ENCODE peak calls at places on chromosomes 6 and 20, in seven cellular contexts. Z is GM23338; J is uterus; T is fibroblast of the aortic adventitia; G is IMR-90; W is CD8-positive, alpha-beta T cell; V is AG04450. C is an unnamed sample.

GRCh38 chr6:145830612-145831011 is 16.0 kb upstream of the FBXO30 start:
- DNase-seq in G (no peak), J (no peak), T (no peak), V (no peak), Z (no peak), W (no peak), C (no peak)

GRCh38 chr6:113995632-113996031 is 24.7 kb upstream of the HDAC2 start:
- DNase-seq in T (peak), G (peak), J (no peak), V (peak), W (no peak), Z (peak), C (peak)

GRCh38 chr20:51923611-51924010 is 121.3 kb upstream of the SALL4 start:
- DNase-seq in W (no peak), J (no peak), G (no peak), Z (no peak), T (no peak), V (no peak), C (no peak)

GRCh38 chr20:10286356-10286755 is 67.7 kb downstream of the SNAP25 start:
- DNase-seq in V (no peak), J (no peak), T (no peak), G (no peak), Z (no peak), W (no peak), C (no peak)

GRCh38 chr6:132971676-132972075 is 157.3 kb downstream of the RPS12 start:
- DNase-seq in T (no peak), J (no peak), G (no peak), V (no peak), Z (no peak), W (no peak), C (no peak)

GRCh38 chr6:63533952-63534351 is 38.3 kb upstream of the LOC128125822 start:
- DNase-seq in W (no peak), V (no peak), G (no peak), Z (no peak), J (no peak), T (no peak), C (no peak)

GRCh38 chr6:14726816-14727493 is 518.9 kb upstream of the JARID2 start:
- DNase-seq in V (no peak), T (no peak), G (peak), Z (no peak), J (no peak), W (no peak), C (no peak)

GRCh38 chr20:36579996-36580545 is 6.7 kb downstream of the TGIF2 start:
- DNase-seq in G (peak), V (no peak), T (peak), Z (no peak), W (no peak), J (peak), C (no peak)

GRCh38 chr20:41142914-41143313 is 5.6 kb downstream of the PLCG1 start:
- DNase-seq in G (no peak), J (no peak), W (peak), Z (no peak), V (no peak), T (no peak), C (no peak)

GRCh38 chr6:16244869-16245451 is 6.6 kb downstream of the GMPR start:
- DNase-seq in W (no peak), T (peak), V (no peak), Z (no peak), G (peak), J (no peak), C (no peak)

GRCh38 chr6:149905371-149905910 is 7.5 kb upstream of the RAET1E start:
- DNase-seq in J (no peak), W (no peak), T (no peak), V (no peak), G (no peak), Z (no peak), C (no peak)

GRCh38 chr6:15776458-15776980 is 113.7 kb upstream of the DTNBP1 start:
- DNase-seq in Z (no peak), G (no peak), T (no peak), W (no peak), J (no peak), V (no peak), C (no peak)

GRCh38 chr6:53645850-53646249 is 19.7 kb downstream of the KLHL31 start:
- DNase-seq in W (no peak), Z (no peak), J (no peak), V (no peak), G (no peak), T (no peak), C (no peak)

GRCh38 chr6:166954118-166954713 is 2.1 kb downstream of the RNASET2 start:
- DNase-seq in Z (no peak), G (no peak), V (no peak), W (no peak), T (no peak), J (no peak), C (no peak)

GRCh38 chr20:41138527-41139226 is 1.3 kb downstream of the PLCG1 start:
- DNase-seq in V (no peak), W (peak), Z (peak), T (peak), J (no peak), G (peak), C (no peak)

GRCh38 chr6:37303891-37304503 is 46.1 kb upstream of the TMEM217 start:
- DNase-seq in J (no peak), V (no peak), W (no peak), Z (peak), T (peak), G (peak), C (peak)

GRCh38 chr20:50470249-50470858 is 39.8 kb upstream of the PTPN1 start:
- DNase-seq in J (no peak), W (no peak), T (no peak), G (no peak), Z (no peak), V (no peak), C (no peak)

GRCh38 chr6:160276126-160276525 is 17.5 kb upstream of the SLC22A2 start:
- DNase-seq in Z (no peak), T (no peak), J (no peak), W (no peak), G (no peak), V (no peak), C (no peak)

GRCh38 chr6:12233693-12234551 is 56.2 kb upstream of the EDN1 start:
- DNase-seq in G (peak), V (peak), Z (peak), J (peak), W (peak), T (peak), C (peak)

GRCh38 chr6:170453586-170454511 is 99.3 kb downstream of the PSMB1 start:
- DNase-seq in W (no peak), G (no peak), T (no peak), Z (no peak), J (no peak), V (no peak), C (no peak)

GRCh38 chr20:5171074-5171789 is 44.4 kb downstream of the CDS2 start:
- DNase-seq in G (no peak), Z (peak), T (no peak), V (no peak), J (peak), W (no peak), C (no peak)

GRCh38 chr20:23257848-23258746 is 92.5 kb upstream of the NXT1 start:
- DNase-seq in T (peak), W (no peak), Z (no peak), V (peak), G (peak), J (peak), C (peak)

GRCh38 chr6:33144373-33144772 is 47.9 kb downstream of the COL11A2 start:
- DNase-seq in Z (no peak), V (no peak), G (no peak), J (no peak), W (no peak), T (no peak), C (no peak)

GRCh38 chr20:22924036-22924737 is 110.9 kb upstream of the SSTR4 start:
- DNase-seq in G (no peak), T (no peak), V (no peak), Z (no peak), W (no peak), J (no peak), C (no peak)

GRCh38 chr6:35381132-35381531 is 38.8 kb downstream of the PPARD start:
- DNase-seq in Z (no peak), V (no peak), J (no peak), T (peak), W (no peak), G (peak), C (no peak)

GRCh38 chr6:137589067-137589848 is 95.1 kb upstream of the OLIG3 start:
- DNase-seq in G (peak), V (peak), T (peak), J (no peak), W (peak), Z (peak), C (peak)
- TF ChIP-seq CTCF in G (peak), V (peak), T (peak), J (no peak), W (peak), Z (peak), C (peak)

GRCh38 chr6:51273228-51273961 is 454.7 kb downstream of the TFAP2B start:
- DNase-seq in Z (no peak), W (no peak), T (no peak), J (no peak), G (no peak), V (no peak), C (no peak)
- H3K4me3 ChIP-seq in Z (no peak), W (no peak), T (no peak), J (no peak), G (no peak), V (no peak), C (no peak)

GRCh38 chr20:24560571-24561485 is 91.4 kb downstream of the SYNDIG1 start:
- DNase-seq in J (no peak), V (no peak), G (no peak), W (no peak), Z (no peak), T (peak), C (no peak)
- TF ChIP-seq CTCF in J (no peak), V (no peak), G (no peak), W (no peak), Z (no peak), T (no peak), C (no peak)

GRCh38 chr6:71887006-71887743 is 825 bp downstream of the RIMS1 start:
- DNase-seq in J (no peak), Z (peak), W (no peak), G (no peak), V (no peak), T (no peak), C (no peak)
- H3K4me3 ChIP-seq in J (peak), Z (peak), W (no peak), G (peak), V (peak), T (peak), C (peak)

GRCh38 chr6:141195251-141195832 is 937.4 kb upstream of the GJE1 start:
- DNase-seq in Z (peak), V (no peak), J (no peak), G (no peak), T (no peak), W (no peak), C (no peak)
- TF ChIP-seq CTCF in Z (peak), V (no peak), J (no peak), G (no peak), T (no peak), W (no peak), C (no peak)

DNA sequence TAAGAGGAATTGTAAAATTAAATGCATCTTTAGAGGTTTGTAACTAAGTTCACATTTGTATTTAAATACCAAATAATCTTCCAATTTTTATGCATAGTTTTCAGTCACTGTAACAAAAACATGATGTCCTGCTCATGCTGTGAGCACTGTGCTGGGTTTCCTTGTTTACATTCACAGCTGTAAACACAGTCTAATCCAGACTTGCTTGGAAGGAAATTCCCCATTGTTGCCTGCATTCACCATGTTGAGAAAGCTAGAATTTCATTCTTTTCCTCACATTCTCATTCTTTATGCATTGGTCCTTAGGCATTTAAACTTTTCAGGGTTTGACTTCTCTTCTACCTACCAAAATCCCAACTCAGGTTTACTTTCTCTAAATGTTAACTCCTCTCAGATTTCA is 242.0 kb upstream of the TBX18 start:
- DNase-seq in V (no peak), W (no peak), G (no peak), Z (peak), T (no peak), J (no peak), C (no peak)
- H3K4me3 ChIP-seq in V (no peak), W (no peak), G (no peak), Z (peak), T (no peak), J (no peak), C (no peak)

GRCh38 chr20:14562976-14563375 is 225.6 kb upstream of the FLRT3 start:
- DNase-seq in Z (no peak), W (no peak), G (no peak), J (no peak), T (no peak), V (no peak), C (no peak)

GRCh38 chr20:14566505-14566904 is 229.1 kb upstream of the FLRT3 start:
- DNase-seq in W (no peak), J (no peak), Z (no peak), T (peak), V (no peak), G (no peak), C (no peak)

GRCh38 chr20:14556206-14556605 is 218.8 kb upstream of the FLRT3 start:
- DNase-seq in J (no peak), V (no peak), W (no peak), T (peak), G (no peak), Z (no peak), C (no peak)

GRCh38 chr20:14561733-14562132 is 224.3 kb upstream of the FLRT3 start:
- DNase-seq in T (peak), W (no peak), V (peak), Z (no peak), G (peak), J (no peak), C (no peak)
- TF ChIP-seq CTCF in T (peak), W (no peak), V (peak), Z (no peak), G (peak), J (no peak), C (no peak)

DNA sequence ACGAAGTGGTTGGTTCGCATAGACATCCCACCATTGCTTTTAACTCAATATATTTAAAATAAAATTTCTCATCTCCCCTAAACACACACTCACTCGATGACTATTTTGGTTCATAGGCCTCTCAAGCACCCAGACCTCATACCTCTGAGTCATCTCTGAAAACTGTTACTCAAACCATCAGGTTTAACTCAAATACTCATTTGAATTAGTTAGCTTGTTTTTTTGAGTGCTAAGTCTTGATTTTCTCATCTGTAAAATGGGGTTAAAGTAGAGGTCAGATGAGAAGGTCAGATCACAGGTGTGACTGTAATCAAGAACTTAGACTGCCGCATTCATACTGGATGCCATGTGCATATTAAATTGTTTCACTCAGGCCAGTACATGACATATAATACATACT is 243.9 kb upstream of the TENT5A start:
- DNase-seq in G (peak), J (no peak), Z (no peak), T (peak), V (peak), W (no peak), C (no peak)
- H3K4me3 ChIP-seq in G (no peak), J (no peak), Z (no peak), T (no peak), V (no peak), W (no peak), C (no peak)

GRCh38 chr6:7276199-7276524 is 36.8 kb downstream of the SSR1 start:
- DNase-seq in T (no peak), V (no peak), G (no peak), J (no peak), Z (no peak), W (no peak), C (no peak)
- TF ChIP-seq CTCF in T (no peak), V (no peak), G (no peak), J (no peak), Z (no peak), W (peak), C (no peak)

DNA sequence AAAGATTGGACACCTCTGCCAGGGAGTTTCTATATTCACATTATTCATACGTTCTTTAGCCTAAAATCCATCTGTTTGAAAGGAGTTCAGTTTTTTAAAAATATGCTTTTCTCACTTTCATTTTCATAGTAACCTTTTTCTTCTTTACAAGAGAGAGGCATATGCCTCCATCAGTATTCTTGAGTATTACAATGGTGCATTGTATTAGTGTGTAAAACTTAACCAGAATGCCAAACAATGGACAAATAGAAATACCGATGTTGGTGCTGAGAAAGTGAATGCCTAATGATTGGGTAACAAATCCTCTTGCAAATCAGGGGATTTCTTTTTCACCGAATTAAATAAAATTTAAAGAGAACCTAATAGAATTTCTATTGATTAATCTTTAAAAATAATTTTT is 163.2 kb upstream of the LAMA2 start:
- DNase-seq in Z (no peak), J (no peak), V (no peak), W (no peak), T (no peak), G (no peak), C (no peak)
- H3K4me3 ChIP-seq in Z (no peak), J (no peak), V (no peak), W (no peak), T (no peak), G (no peak), C (no peak)